ENCODE peak calls at places on chromosomes 6 and 20, in five cellular contexts. M is keratinocyte, E is left ventricle myocardium inferior, F is sigmoid colon, Z is lower lobe of right lung. U is an unnamed sample.

GRCh38 chr6:79949235-79949634 is 1.9 kb upstream of the ELOVL4 start:
- DNase-seq in M (peak), E (no peak), F (no peak), Z (peak), U (no peak)

GRCh38 chr6:66900081-66900770 is 1193.2 kb upstream of the EYS start:
- DNase-seq in M (no peak), E (no peak), F (no peak), Z (no peak), U (no peak)

GRCh38 chr6:149032599-149033405 is 284.7 kb upstream of the TAB2 start:
- DNase-seq in M (no peak), E (no peak), F (no peak), Z (no peak), U (peak)

GRCh38 chr6:97654674-97655073 is 371.7 kb upstream of the MMS22L start:
- DNase-seq in M (no peak), E (no peak), F (no peak), Z (no peak), U (no peak)

GRCh38 chr6:79941489-79942151 is 5.7 kb downstream of the ELOVL4 start:
- DNase-seq in M (no peak), E (no peak), F (no peak), Z (no peak), U (no peak)

GRCh38 chr6:10404799-10405524 is 9.9 kb downstream of the TFAP2A start:
- DNase-seq in M (no peak), E (no peak), F (no peak), Z (no peak), U (no peak)

GRCh38 chr20:62929051-62929538 is 2.8 kb upstream of the DIDO1 start:
- DNase-seq in M (no peak), E (peak), F (peak), Z (peak), U (no peak)

GRCh38 chr6:80366721-80367120 is 260.2 kb downstream of the BCKDHB start:
- DNase-seq in M (no peak), E (peak), F (no peak), Z (no peak), U (peak)

GRCh38 chr20:60512436-60512835 is 554.2 kb downstream of the CDH26 start:
- DNase-seq in M (peak), E (no peak), F (no peak), Z (no peak), U (no peak)

GRCh38 chr6:134003542-134003951 is 48.9 kb downstream of the SLC2A12 start:
- DNase-seq in M (no peak), E (no peak), F (no peak), Z (no peak), U (no peak)

GRCh38 chr20:47392721-47393073 is 36.2 kb upstream of the ZMYND8 start:
- DNase-seq in M (peak), E (no peak), F (no peak), Z (no peak), U (no peak)

GRCh38 chr20:53611449-53611894 is 17.8 kb upstream of the ZNF217 start:
- DNase-seq in M (peak), E (no peak), F (peak), Z (no peak), U (peak)

GRCh38 chr6:816510-817084 is 123.7 kb upstream of the EXOC2 start:
- DNase-seq in M (no peak), E (no peak), F (no peak), Z (peak), U (no peak)

GRCh38 chr6:33909737-33910136 is 105.9 kb upstream of the MLN start:
- DNase-seq in M (no peak), E (no peak), F (no peak), Z (no peak), U (no peak)

GRCh38 chr6:117401799-117402198 is 23.9 kb downstream of the ROS1 start:
- DNase-seq in M (no peak), E (no peak), F (no peak), Z (no peak), U (no peak)

GRCh38 chr6:117399924-117400323 is 25.8 kb downstream of the ROS1 start:
- DNase-seq in M (no peak), E (no peak), F (no peak), Z (no peak), U (no peak)

GRCh38 chr6:117409863-117410262 is 15.9 kb downstream of the ROS1 start:
- DNase-seq in M (no peak), E (no peak), F (no peak), Z (no peak), U (no peak)

GRCh38 chr6:117409420-117409819 is 16.3 kb downstream of the ROS1 start:
- DNase-seq in M (no peak), E (no peak), F (no peak), Z (no peak), U (no peak)

DNA sequence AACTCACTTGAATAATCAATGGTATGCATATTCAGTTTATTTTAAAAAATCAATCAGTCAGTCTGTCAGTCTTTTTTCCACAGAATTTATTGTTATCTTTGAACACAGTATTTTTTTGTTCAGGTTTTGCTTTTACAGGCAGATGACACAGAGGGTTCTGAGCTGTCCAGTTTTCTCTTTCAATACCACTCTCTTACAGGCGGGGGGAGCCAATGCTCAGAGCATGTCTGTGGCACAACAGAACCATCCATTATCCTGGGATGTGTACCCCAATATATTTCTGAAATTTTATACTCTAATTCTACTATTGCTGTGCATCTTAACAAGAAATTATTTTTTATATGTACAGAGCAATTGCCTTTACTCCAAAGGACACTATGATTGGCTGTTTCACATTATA is 21.2 kb downstream of the ROS1 start:
- DNase-seq in M (no peak), E (no peak), F (no peak), Z (no peak), U (no peak)
- TF ChIP-seq CTCF in M (no peak), E (no peak), F (no peak), Z (no peak), U (no peak)

GRCh38 chr6:164561656-164562055 is 747.7 kb downstream of the C6orf118 start:
- DNase-seq in M (no peak), E (no peak), F (no peak), Z (no peak), U (no peak)

GRCh38 chr6:164569503-164569902 is 739.9 kb downstream of the C6orf118 start:
- DNase-seq in M (no peak), E (no peak), F (no peak), Z (no peak), U (no peak)

DNA sequence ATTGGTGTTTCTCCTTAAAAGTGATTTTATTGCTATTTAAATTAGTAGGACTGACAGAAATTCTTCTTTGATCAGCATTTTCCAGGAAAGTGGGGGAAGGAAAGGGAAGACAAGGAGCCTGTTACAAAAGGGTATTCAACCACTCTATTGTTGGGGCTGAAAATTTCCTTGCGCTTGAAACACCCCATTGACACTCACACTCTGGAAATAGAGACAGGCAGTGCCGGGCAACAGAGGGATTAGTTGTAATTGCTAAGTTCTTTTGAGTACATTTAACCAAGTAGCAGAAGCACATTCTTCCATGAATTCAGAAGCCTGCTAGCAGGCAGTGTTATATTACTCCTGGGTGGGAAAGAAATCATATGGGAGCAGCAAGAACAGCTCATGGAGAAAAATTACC is 745.5 kb downstream of the C6orf118 start:
- DNase-seq in M (no peak), E (no peak), F (no peak), Z (no peak), U (no peak)
- H3K4me3 ChIP-seq in M (no peak), E (no peak), F (no peak), Z (no peak), U (no peak)

GRCh38 chr6:51569594-51569993 is 517.8 kb downstream of the PKHD1 start:
- DNase-seq in M (no peak), E (no peak), F (no peak), Z (no peak), U (no peak)
- TF ChIP-seq CTCF in M (peak), E (no peak), F (no peak), Z (no peak), U (no peak)

GRCh38 chr20:14481863-14482262 is 144.5 kb upstream of the FLRT3 start:
- DNase-seq in M (peak), E (no peak), F (no peak), Z (no peak), U (no peak)
- H3K4me3 ChIP-seq in M (no peak), E (no peak), F (no peak), Z (no peak), U (no peak)

GRCh38 chr6:45698046-45698445 is 317.6 kb downstream of the CLIC5 start:
- DNase-seq in M (no peak), E (no peak), F (no peak), Z (no peak), U (peak)
- TF ChIP-seq CTCF in M (no peak), E (no peak), F (no peak), Z (no peak), U (no peak)

DNA sequence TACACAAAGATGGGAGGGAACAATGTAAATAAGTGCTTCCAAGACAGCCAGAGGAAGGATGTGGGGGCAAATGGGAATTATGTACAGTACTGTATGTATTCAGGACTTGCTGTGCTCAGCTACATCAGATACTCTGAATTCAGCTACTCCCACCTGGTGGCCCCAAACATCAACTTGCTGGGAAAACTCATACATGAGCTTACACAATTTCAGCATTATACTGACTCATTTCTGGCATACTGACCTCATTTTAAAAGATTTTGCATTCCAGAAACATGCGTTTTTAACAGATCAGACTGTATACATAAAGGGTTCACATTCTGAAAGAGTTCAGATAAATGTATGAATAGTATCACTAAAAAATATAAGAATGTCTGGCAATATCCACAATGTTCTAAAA is 59.7 kb downstream of the GPX5 start:
- DNase-seq in M (no peak), E (no peak), F (no peak), Z (no peak), U (no peak)
- H3K4me3 ChIP-seq in M (no peak), E (no peak), F (no peak), Z (no peak), U (no peak)

DNA sequence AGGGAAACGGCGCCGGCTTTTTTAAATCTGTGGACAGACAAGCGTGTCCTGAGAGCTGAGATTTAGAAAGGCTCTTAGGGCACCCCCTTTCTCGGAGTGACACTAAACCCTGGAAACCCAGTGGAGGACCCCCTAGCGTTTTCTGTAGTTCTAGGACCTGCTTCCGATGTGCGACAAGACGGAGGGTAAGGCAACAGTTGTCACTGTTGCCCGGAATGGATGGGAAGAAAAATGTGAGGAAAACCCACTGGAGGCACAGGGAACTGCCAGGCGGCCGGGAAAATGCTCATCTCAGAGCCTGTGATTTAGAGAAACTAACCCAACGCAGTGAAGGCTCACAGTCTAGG is 551 bp upstream of the ATP5F1E start:
- DNase-seq in M (no peak), E (no peak), F (no peak), Z (no peak), U (no peak)
- TF ChIP-seq CTCF in M (no peak), E (peak), F (peak), Z (peak), U (no peak)

U was measured in HFF-Myc.